ENCODE peak calls at places on chromosomes 1 and 21, in seven cellular contexts. K, Y, O, G, C, X and E are unnamed samples.
A peak's percentile ranks its signal among the peaks of the same experiment; 100 is the strongest.

GRCh38 chr1:39269791-39270342 is 65.4 kb downstream of the MACF1 start:
- DNase-seq in K (no peak), Y (no peak), O (no peak), G (no peak), C (no peak), X (peak; percentile 93), E (no peak)

GRCh38 chr1:226736908-226737818 is 1.9 kb downstream of the ITPKB start:
- DNase-seq in K (peak; percentile 51), Y (no peak), O (no peak), G (peak; percentile 30), C (no peak), X (no peak), E (peak; percentile 42)

GRCh38 chr1:54764922-54765561 is 719 bp upstream of the PARS2 start:
- DNase-seq in K (no peak), Y (no peak), O (no peak), G (no peak), C (no peak), X (no peak), E (no peak)

GRCh38 chr1:212470059-212470458 is 37.3 kb downstream of the NENF start:
- DNase-seq in K (peak; percentile 60), Y (peak; percentile 85), O (peak; percentile 92), G (peak; percentile 60), C (peak; percentile 86), X (peak; percentile 94), E (no peak)

GRCh38 chr1:29122662-29122986 is 1.1 kb downstream of the TMEM200B start:
- DNase-seq in K (peak; percentile 70), Y (peak; percentile 61), O (peak; percentile 67), G (peak; percentile 13), C (peak; percentile 55), X (no peak), E (no peak)

GRCh38 chr21:14064296-14064645 is 146.5 kb downstream of the LIPI start:
- DNase-seq in K (no peak), Y (no peak), O (no peak), G (no peak), C (no peak), X (no peak), E (no peak)

GRCh38 chr1:227888404-227889046 is 59.2 kb downstream of the WNT9A start:
- DNase-seq in K (peak; percentile 21), Y (no peak), O (no peak), G (no peak), C (peak; percentile 11), X (peak; percentile 91), E (peak; percentile 16)

GRCh38 chr1:179327679-179328078 is 34.1 kb downstream of the SOAT1 start:
- DNase-seq in K (no peak), Y (no peak), O (no peak), G (peak; percentile 11), C (no peak), X (no peak), E (no peak)

GRCh38 chr1:154493276-154493675 is 8.7 kb upstream of the TDRD10 start:
- DNase-seq in K (peak; percentile 77), Y (no peak), O (no peak), G (peak; percentile 44), C (no peak), X (no peak), E (no peak)

GRCh38 chr1:70277875-70278274 is 56.7 kb downstream of the SRSF11 start:
- DNase-seq in K (no peak), Y (no peak), O (no peak), G (no peak), C (no peak), X (no peak), E (no peak)

GRCh38 chr1:39272791-39273071 is 68.2 kb downstream of the MACF1 start:
- DNase-seq in K (no peak), Y (no peak), O (no peak), G (no peak), C (no peak), X (no peak), E (no peak)

GRCh38 chr1:43435146-43436145 is 18.3 kb downstream of the HYI start:
- DNase-seq in K (peak; percentile 49), Y (peak; percentile 45), O (no peak), G (peak; percentile 30), C (no peak), X (no peak), E (no peak)

GRCh38 chr1:164017239-164017638 is 541.7 kb upstream of the PBX1 start:
- DNase-seq in K (no peak), Y (no peak), O (no peak), G (no peak), C (no peak), X (no peak), E (no peak)

GRCh38 chr1:162625624-162626023 is 6.6 kb upstream of the DDR2 start:
- DNase-seq in K (no peak), Y (no peak), O (no peak), G (no peak), C (no peak), X (no peak), E (no peak)

GRCh38 chr1:3069491-3070303 is 694 bp downstream of the PRDM16 start:
- DNase-seq in K (peak; percentile 59), Y (no peak), O (peak; percentile 76), G (peak; percentile 74), C (no peak), X (no peak), E (no peak)

GRCh38 chr1:193543259-193543658 is 356.8 kb upstream of the B3GALT2 start:
- DNase-seq in K (no peak), Y (no peak), O (no peak), G (no peak), C (no peak), X (no peak), E (no peak)

DNA sequence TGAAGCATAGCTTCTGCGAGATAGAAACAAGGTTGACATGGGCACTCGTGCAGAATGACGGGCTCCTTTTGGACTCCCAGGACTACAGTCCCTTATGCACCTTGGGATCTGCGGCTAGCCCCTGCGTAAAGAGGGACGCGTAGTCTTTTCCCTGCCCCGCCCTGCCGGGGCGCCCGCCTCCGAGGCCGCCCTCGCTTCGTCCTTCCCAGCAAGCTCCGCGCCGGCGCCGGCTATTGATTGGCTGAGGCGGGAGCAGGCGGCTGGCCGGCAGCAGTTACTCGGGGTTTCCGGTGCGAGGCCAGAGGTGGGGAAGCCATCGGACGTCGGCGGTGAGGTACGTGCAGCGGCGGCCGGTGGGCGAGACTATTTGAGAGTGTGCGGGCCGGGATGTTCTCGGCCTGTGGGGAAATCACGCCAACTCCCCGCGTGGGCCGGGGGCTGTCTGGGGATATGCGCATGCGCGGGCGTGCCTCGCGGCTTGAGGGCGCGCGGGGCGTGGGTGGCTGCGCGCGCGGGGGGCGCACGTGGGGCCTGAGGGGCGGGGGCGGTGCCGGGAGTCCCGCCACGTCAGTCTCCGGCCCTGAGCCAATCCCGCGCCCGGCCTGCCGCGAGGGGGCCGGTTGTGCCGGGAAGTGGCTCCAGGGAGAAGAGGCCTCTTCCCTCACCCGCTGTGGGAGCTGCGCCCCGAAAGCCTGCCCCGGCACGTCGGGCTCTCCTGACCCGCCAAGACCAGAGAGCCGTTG is at the start of gene TXLNA:
- DNase-seq in K (peak; percentile 96), Y (peak; percentile 91), O (peak; percentile 93), G (peak; percentile 94), C (peak; percentile 92), X (peak; percentile 99), E (peak; percentile 95)
- TF ChIP-seq POLR2A in K (peak; percentile 50), Y (no peak), O (peak; percentile 53), G (peak; percentile 34), C (peak; percentile 50), X (peak; percentile 16), E (peak; percentile 96)

DNA sequence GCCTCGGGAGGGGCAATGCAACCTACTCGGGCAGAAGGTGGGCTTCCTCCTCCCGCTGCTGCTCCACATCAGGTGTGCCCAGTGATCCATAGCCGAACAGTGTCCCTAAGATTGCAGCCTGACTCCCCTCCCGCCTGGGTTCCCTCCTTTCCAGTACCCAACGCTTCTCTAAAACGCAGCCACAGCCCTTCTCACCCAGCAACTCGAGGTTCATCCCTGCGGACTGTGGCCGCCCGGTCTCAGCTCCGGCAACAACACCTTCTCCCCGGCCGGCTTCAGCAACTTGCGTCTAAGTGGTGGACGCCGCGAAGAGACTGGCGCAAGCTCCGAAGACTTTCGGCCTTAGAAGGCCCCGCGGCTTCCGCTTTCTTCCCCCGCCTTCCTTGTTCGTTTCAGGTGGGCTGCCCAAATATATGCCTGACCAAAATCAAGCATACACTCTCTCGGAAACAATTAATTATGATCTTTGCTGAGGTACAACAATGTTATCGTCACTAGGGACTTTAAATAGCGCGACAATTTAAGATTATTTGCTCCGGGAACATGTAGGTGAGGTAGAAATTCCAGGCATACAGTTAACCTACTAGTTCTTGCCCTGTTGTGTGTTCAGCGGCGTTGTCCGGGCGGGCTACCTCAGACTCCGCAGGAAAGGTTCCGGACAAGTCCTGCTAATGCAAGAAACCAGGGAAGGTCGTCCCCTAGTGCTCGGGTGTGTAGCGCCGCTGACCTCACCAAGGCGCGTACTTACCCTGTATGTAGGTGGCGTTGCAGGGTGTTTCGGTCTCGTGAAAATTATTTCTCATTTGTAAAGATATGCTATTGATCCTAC is at the start of gene RBBP5:
- DNase-seq in K (peak; percentile 97), Y (peak; percentile 93), O (peak; percentile 82), G (peak; percentile 98), C (peak; percentile 88), X (peak; percentile 98), E (peak; percentile 77)
- TF ChIP-seq POLR2A in K (peak; percentile 48), Y (peak; percentile 60), O (peak; percentile 94), G (peak; percentile 54), C (peak; percentile 51), X (peak; percentile 44), E (peak; percentile 99)

GRCh38 chr1:8424539-8425116 is 106.7 kb downstream of the SLC45A1 start:
- DNase-seq in K (peak; percentile 53), Y (no peak), O (no peak), G (peak; percentile 86), C (no peak), X (no peak), E (no peak)
- TF ChIP-seq POLR2A in K (no peak), Y (no peak), O (no peak), G (no peak), C (no peak), X (no peak), E (no peak)

GRCh38 chr1:156491151-156491949 is 9.2 kb downstream of the MEF2D start:
- DNase-seq in K (no peak), Y (no peak), O (no peak), G (no peak), C (no peak), X (no peak), E (no peak)

GRCh38 chr1:156492591-156493080 is 7.9 kb downstream of the MEF2D start:
- DNase-seq in K (peak; percentile 60), Y (no peak), O (no peak), G (peak; percentile 41), C (no peak), X (no peak), E (no peak)

GRCh38 chr1:156490401-156491032 is 10.1 kb downstream of the MEF2D start:
- DNase-seq in K (peak; percentile 77), Y (no peak), O (no peak), G (no peak), C (no peak), X (no peak), E (no peak)

GRCh38 chr1:156493154-156493631 is 7.4 kb downstream of the MEF2D start:
- DNase-seq in K (no peak), Y (no peak), O (no peak), G (peak; percentile 82), C (no peak), X (no peak), E (no peak)

DNA sequence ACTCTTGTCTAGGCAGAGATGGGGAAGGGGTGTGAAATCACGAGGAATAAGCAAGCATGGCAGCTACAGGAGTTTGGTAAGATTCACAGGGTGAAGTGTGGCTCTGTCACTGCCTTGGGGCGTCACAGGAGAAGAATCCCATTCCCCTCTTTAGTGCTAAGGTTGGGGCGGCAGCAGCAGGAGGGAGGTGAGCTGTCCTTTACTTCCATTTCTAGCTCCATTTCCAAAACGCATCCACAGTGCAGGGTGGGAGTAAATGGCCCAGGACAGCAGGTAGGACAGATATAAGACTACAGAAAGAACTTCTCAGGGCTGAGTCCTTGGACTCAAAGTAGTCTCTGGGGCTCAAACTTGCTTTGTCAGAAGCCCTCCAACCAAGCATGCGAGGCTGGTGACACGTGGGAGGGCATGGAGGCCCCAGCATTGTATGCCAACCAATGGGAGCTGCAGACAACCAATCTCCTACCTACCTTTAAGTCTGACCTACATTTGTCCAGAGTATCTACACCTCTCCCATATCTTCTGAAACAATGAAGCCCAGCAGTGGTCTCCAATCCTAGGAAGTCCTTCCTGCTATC is 8.5 kb downstream of the MEF2D start:
- DNase-seq in K (no peak), Y (no peak), O (no peak), G (no peak), C (no peak), X (no peak), E (no peak)
- TF ChIP-seq POLR2A in K (no peak), Y (no peak), O (no peak), G (no peak), C (no peak), X (no peak), E (peak; percentile 7)